ENCODE peak calls at places on chromosomes 5 and 9, in nine cellular contexts. B is Calu3, Q is mammary epithelial cell, E is neural progenitor cell, N is retinal pigment epithelial cell, F is psoas muscle, L is prostate gland, P is upper lobe of right lung, I is astrocyte. H is an unnamed sample.

GRCh38 chr9:129306318-129306973 is 128.4 kb upstream of the IER5L start:
- DNase-seq in F (no peak), B (no peak), P (peak), E (no peak), N (no peak), Q (no peak), I (no peak), L (no peak), H (no peak)

GRCh38 chr5:132253452-132254320 is 3.8 kb upstream of the PDLIM4 start:
- DNase-seq in P (peak), E (no peak), B (no peak), L (no peak), F (no peak), I (no peak), Q (no peak), N (no peak), H (no peak)

GRCh38 chr5:35815089-35815936 is 41.4 kb upstream of the IL7R start:
- DNase-seq in Q (no peak), E (peak), P (no peak), B (no peak), N (no peak), I (no peak), L (no peak), F (no peak), H (peak)

GRCh38 chr9:17588395-17588794 is 9.5 kb downstream of the SH3GL2 start:
- DNase-seq in E (no peak), Q (no peak), B (no peak), I (no peak), P (no peak), F (no peak), N (no peak), L (no peak), H (no peak)

GRCh38 chr5:78753093-78753531 is 104.5 kb upstream of the LHFPL2 start:
- DNase-seq in N (no peak), I (no peak), L (no peak), B (no peak), Q (no peak), E (no peak), F (no peak), P (no peak), H (no peak)

GRCh38 chr9:25255216-25255615 is 423.0 kb downstream of the TUSC1 start:
- DNase-seq in E (no peak), I (no peak), Q (no peak), B (no peak), N (no peak), P (no peak), L (no peak), F (peak), H (no peak)

GRCh38 chr9:70861797-70862196 is 259.6 kb downstream of the TRPM3 start:
- DNase-seq in P (no peak), N (no peak), Q (no peak), I (no peak), L (no peak), B (no peak), F (no peak), E (no peak), H (no peak)

GRCh38 chr5:79792518-79792917 is 102.9 kb downstream of the CMYA5 start:
- DNase-seq in L (no peak), Q (no peak), N (no peak), F (no peak), B (no peak), P (no peak), E (no peak), I (no peak), H (no peak)

GRCh38 chr5:54646285-54647101 is 128.9 kb downstream of the SNX18 start:
- DNase-seq in B (peak), L (peak), E (peak), F (peak), I (peak), N (no peak), P (peak), Q (peak), H (no peak)

GRCh38 chr9:89621031-89621430 is 16.2 kb downstream of the GADD45G start:
- DNase-seq in P (no peak), I (no peak), E (no peak), Q (no peak), F (no peak), L (no peak), N (no peak), B (no peak), H (no peak)

GRCh38 chr9:80885894-80886293 is 803.5 kb downstream of the TLE1 start:
- DNase-seq in F (no peak), P (no peak), B (no peak), I (no peak), L (no peak), Q (no peak), E (peak), N (no peak), H (no peak)
- TF ChIP-seq CTCF in F (no peak), P (peak), B (no peak), I (no peak), L (no peak), Q (peak), E (peak), N (peak), H (no peak)

DNA sequence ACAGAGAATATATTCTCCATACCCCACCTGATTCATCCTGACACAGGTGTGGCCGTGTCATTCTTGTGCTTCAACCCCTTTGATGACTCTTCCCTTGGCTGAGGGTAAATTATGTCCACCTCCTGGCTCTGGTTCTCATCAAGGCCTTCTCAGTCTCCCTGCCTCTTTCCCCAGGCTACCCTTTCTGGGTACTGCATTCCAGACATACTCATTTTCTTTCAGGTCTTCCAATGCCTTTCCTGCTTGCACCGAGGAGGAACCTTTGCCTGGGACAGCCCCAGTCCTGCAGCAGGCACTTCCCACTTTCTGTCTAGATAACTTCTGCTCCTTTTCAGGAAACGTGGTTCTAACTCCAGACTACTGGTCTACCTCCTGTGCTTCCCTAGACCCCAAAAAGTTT is 255.2 kb upstream of the NFIL3 start:
- DNase-seq in L (no peak), I (no peak), E (no peak), B (no peak), Q (no peak), P (no peak), F (no peak), N (no peak), H (no peak)
- TF ChIP-seq CTCF in L (no peak), I (no peak), E (no peak), B (no peak), Q (no peak), P (no peak), F (no peak), N (no peak), H (no peak)

GRCh38 chr9:7097785-7098420 is 340.1 kb downstream of the KDM4C start:
- DNase-seq in F (no peak), I (peak), N (no peak), E (no peak), Q (no peak), B (no peak), P (no peak), L (no peak), H (no peak)

GRCh38 chr9:7095054-7095453 is 337.3 kb downstream of the KDM4C start:
- DNase-seq in E (no peak), L (no peak), Q (no peak), B (no peak), P (no peak), F (no peak), N (no peak), I (no peak), H (no peak)

GRCh38 chr9:7094576-7094975 is 336.8 kb downstream of the KDM4C start:
- DNase-seq in L (no peak), B (no peak), E (no peak), F (no peak), N (no peak), I (no peak), Q (no peak), P (no peak), H (no peak)

GRCh38 chr9:7094052-7094451 is 336.3 kb downstream of the KDM4C start:
- DNase-seq in B (peak), N (no peak), L (no peak), I (no peak), E (peak), F (no peak), P (no peak), Q (peak), H (peak)

DNA sequence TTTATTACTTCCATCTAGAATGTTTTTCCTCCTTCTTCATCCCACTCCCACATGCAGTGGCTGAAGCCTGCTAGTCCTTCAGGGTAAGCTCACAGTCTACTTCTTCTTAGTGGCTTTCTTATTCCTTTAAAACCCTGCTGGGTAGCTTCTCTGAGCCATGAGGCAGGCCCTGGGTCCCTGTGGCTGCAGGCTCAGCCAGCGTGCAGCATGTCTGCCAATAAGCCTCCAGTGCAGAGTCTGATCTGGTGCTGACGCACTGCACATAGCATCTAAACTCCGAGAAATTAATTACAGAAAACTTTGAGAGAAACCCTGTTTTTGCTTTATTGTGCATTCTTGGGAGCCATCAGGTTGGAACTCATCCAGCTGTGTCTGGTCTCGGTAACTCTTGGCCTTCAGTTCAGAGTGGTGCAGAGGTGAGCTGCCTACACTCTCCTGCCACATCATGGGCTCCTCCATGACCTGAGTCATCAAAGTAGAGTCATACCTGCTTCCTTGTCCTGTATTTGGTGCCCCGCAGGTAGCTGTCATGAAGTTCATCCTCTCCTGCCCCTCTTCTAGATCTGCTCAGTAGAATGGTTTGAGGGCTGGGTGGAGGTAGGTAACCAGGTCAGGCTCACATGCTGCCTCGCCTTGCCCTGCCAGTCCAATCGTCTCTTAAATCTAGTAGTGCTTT is 339.4 kb downstream of the KDM4C start:
- DNase-seq in B (no peak), P (no peak), L (no peak), E (no peak), F (no peak), Q (peak), I (no peak), N (no peak), H (no peak)
- TF ChIP-seq CTCF in B (no peak), P (no peak), L (no peak), E (no peak), F (no peak), Q (no peak), I (no peak), N (no peak), H (no peak)

GRCh38 chr5:136063778-136064465 is 35.1 kb downstream of the TGFBI start:
- DNase-seq in F (no peak), P (no peak), L (no peak), E (no peak), Q (no peak), I (no peak), N (no peak), B (no peak), H (no peak)

GRCh38 chr5:136065588-136065987 is 36.8 kb downstream of the TGFBI start:
- DNase-seq in I (no peak), L (no peak), E (no peak), B (no peak), P (no peak), F (no peak), N (no peak), Q (no peak), H (no peak)

GRCh38 chr5:136067422-136067821 is 38.6 kb downstream of the TGFBI start:
- DNase-seq in P (no peak), I (no peak), N (no peak), L (no peak), Q (no peak), B (no peak), E (no peak), F (no peak), H (no peak)

GRCh38 chr5:136064510-136064909 is 35.7 kb downstream of the TGFBI start:
- DNase-seq in P (no peak), B (peak), F (no peak), Q (no peak), I (peak), E (peak), L (no peak), N (no peak), H (no peak)

DNA sequence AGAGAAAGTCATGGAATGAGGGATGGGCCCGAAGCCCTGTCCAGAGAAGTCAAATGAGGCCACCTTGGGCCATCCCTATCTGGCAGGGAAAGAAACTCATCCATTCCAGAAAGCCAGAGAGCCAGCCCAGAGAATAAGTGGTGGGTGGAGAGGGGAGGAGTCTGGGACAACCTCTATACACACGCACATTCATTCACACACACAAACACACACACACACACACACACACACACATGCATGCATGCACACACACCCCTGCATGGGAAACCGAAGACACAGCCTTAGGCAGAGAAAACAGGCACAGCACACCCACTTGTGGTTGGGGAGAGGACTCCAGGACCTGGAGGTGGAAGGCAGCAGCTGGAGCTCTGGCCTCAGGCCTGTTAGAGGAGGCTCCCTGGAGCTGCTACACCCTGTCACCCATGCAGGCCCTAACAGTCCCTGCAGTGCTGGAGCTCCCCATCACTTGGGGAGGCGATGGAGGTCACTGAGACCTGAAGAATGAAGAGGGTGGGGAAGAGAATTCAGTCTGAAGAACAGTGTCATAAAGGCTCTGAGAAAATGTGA is 38.0 kb downstream of the TGFBI start:
- DNase-seq in F (peak), P (no peak), E (no peak), B (peak), N (no peak), L (no peak), Q (peak), I (peak), H (no peak)
- TF ChIP-seq CTCF in F (no peak), P (no peak), E (no peak), B (no peak), N (no peak), L (no peak), Q (peak), I (no peak), H (no peak)

GRCh38 chr5:169893010-169893409 is 87.3 kb downstream of the INSYN2B start:
- DNase-seq in E (no peak), I (peak), N (no peak), P (no peak), F (no peak), Q (no peak), L (no peak), B (no peak), H (no peak)
- TF ChIP-seq CTCF in E (no peak), I (no peak), N (no peak), P (no peak), F (no peak), Q (no peak), L (no peak), B (no peak), H (no peak)

H was measured in RWPE1.